ENCODE peak calls at places on chromosome X, in six cellular contexts. Z is tibial artery, Y is pancreas, C is endodermal cell, K is bronchial epithelial cell, Q is Panc1. D is an unnamed sample. For H3K27me3, the result is how much of the 10 kb centered on the place peaks cover.

GRCh38 chrX:137166591-137166990 is 132.8 kb upstream of the GPR101 start:
- DNase-seq in Z (no peak), Y (no peak), C (peak), K (peak), Q (no peak), D (no peak)

GRCh38 chrX:51336584-51336983 is 4.0 kb downstream of the NUDT10 start:
- DNase-seq in Z (no peak), Y (no peak), C (peak), K (peak), Q (no peak), D (no peak)

GRCh38 chrX:1283750-1284149 is 15.1 kb downstream of the CSF2RA start:
- DNase-seq in Z (no peak), Y (no peak), C (no peak), K (no peak), Q (no peak), D (no peak)

GRCh38 chrX:131322646-131323045 is 33.5 kb upstream of the IGSF1 start:
- DNase-seq in Z (no peak), Y (no peak), C (no peak), K (no peak), Q (no peak), D (no peak)

GRCh38 chrX:121146059-121146628 is 98.7 kb downstream of the GLUD2 start:
- DNase-seq in Z (no peak), Y (no peak), C (no peak), K (peak), Q (no peak), D (no peak)

GRCh38 chrX:70444326-70445196 is at the start of gene DLG3:
- DNase-seq in Z (no peak), Y (peak), C (peak), K (no peak), Q (no peak), D (no peak)

GRCh38 chrX:22135994-22136684 is 104.0 kb downstream of the PHEX start:
- DNase-seq in Z (no peak), Y (no peak), C (no peak), K (peak), Q (no peak), D (no peak)

GRCh38 chrX:323721-324628 is 5.4 kb upstream of the GTPBP6 start:
- DNase-seq in Z (peak), Y (peak), C (peak), K (peak), Q (peak), D (no peak)

GRCh38 chrX:8304668-8305067 is 133.6 kb upstream of the VCX2 start:
- DNase-seq in Z (no peak), Y (no peak), C (no peak), K (peak), Q (no peak), D (no peak)

GRCh38 chrX:66022742-66023725 is 16.8 kb downstream of the VSIG4 start:
- DNase-seq in Z (no peak), Y (no peak), C (peak), K (no peak), Q (no peak), D (no peak)

GRCh38 chrX:16114640-16115039 is 8.7 kb upstream of the GRPR start:
- DNase-seq in Z (no peak), Y (no peak), C (no peak), K (no peak), Q (no peak), D (no peak)

DNA sequence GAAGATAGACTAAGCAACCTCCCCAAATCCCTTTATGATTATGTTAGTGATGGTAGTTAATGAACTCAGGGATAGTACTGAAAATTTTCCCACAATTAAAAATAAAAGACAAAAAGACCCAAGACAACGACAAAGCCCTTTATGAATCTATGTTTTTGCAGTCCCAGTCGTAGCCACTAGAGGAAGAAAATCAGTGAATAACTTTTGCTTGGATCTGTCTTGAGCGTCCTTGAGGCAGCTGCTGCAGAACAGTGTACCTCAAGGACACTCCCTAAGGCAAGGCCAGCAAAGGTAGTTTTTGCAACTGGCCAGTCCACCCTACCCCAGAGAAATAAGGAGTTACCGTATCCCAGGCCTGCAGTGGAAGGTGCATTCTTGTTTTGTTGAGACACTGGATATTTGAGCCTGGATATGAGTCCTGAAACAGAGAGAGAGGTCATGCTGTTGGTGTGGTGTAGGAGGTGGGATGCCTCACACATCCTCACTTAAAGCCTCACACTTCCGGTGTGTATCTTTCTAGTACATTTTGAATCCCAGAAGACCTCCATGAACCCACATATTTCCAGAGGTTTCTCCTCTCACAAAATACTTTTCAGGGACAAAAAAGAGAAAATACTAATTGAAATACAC is 8.7 kb upstream of the TIMM8A start:
- DNase-seq in Z (no peak), Y (no peak), C (peak), K (no peak), Q (no peak), D (no peak)
- TF ChIP-seq CTCF in Z (no peak), Y (no peak), C (peak), K (peak), Q (peak), D (no peak)

GRCh38 chrX:19660604-19661003 is 145.3 kb upstream of the MAP3K15 start:
- DNase-seq in Z (no peak), Y (no peak), C (no peak), K (no peak), Q (no peak), D (no peak)

GRCh38 chrX:19666950-19667349 is 151.6 kb upstream of the MAP3K15 start:
- DNase-seq in Z (no peak), Y (no peak), C (no peak), K (no peak), Q (no peak), D (no peak)

GRCh38 chrX:19659929-19660328 is 144.6 kb upstream of the MAP3K15 start:
- DNase-seq in Z (no peak), Y (no peak), C (no peak), K (no peak), Q (no peak), D (no peak)

GRCh38 chrX:19658030-19658429 is 142.7 kb upstream of the MAP3K15 start:
- DNase-seq in Z (no peak), Y (no peak), C (no peak), K (peak), Q (no peak), D (no peak)

GRCh38 chrX:19661977-19662376 is 146.7 kb upstream of the MAP3K15 start:
- DNase-seq in Z (no peak), Y (no peak), C (no peak), K (no peak), Q (no peak), D (no peak)
- H3K27me3 ChIP-seq in Z (under half), Y (under half), C (under half), K (under half), Q (under half), D (under half)

GRCh38 chrX:99078301-99078700 is 1331.8 kb downstream of the PCDH19 start:
- DNase-seq in Z (no peak), Y (no peak), C (no peak), K (no peak), Q (no peak), D (no peak)

DNA sequence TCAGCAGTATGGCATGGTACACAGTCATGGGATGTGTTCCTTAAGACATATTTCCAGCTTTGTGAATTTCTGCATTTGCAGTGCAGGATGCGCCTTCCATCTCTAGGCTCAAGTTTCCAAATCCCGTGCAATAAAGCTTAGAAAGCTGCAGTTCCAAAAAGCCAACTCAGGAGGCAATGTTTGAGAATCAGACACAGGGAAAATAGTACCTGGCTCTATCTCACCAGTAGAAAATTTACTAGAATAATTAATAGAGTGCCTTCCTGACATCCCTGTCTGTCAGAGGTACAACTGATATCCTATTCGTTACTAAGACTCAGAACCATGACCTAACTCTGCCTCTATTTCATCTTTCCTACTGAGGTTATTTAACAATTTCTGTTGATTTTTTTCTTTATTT is 1333.0 kb downstream of the PCDH19 start:
- DNase-seq in Z (no peak), Y (no peak), C (no peak), K (no peak), Q (no peak), D (no peak)
- TF ChIP-seq CTCF in Z (no peak), Y (no peak), C (peak), K (no peak), Q (no peak), D (no peak)

DNA sequence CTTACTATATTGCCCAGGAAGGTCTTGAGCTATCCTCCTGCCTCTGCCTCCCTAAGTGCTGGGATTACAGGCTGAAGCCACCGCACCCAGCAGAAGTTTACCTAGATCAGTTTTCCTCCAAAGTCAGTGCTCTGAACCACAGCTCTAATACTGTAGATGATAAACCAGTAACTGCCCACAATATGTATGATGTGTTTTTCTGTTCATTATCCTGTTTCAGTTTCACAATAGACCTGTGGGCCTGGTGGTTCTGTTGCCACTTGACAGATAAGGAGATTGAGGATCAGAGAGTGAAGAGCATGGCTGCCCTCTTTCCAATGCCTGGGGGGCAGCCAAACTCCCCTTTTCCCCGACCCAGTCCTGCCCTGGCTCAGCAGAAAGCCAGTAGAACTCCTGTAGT is 87.0 kb downstream of the EFNB1 start:
- DNase-seq in Z (no peak), Y (no peak), C (no peak), K (no peak), Q (no peak), D (no peak)
- H3K27me3 ChIP-seq in Z (under half), Y (under half), C (under half), K (under half), Q (under half), D (under half)

DNA sequence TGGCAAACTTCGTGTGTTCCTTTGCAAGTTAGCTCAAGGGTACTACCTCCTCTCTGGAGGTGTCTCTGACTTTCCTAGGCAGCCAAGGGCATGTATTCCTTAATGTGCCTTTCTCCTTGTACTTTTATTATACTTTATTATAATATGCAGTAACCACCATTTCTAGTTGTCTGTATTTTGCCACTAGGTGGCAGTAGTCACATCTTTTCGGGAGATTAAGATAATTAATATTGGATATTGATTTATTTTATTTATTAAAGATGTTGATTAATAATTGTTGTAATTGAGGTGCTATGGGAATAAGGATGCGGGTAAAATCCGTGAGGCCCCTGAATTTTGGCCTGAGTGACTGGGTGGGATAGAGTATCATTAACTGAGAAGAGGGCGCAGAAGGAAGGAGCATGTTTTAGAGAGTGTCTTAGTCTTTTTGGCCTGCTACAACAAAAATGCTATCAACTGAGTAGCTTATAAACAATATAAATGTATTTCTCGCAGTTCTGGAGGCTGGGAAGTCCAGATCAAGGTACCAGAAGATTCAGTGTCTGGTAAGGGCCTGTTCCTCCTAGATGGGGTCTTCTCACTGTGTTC is 153.3 kb downstream of the TMEM164 start:
- DNase-seq in Z (no peak), Y (no peak), C (no peak), K (no peak), Q (no peak), D (no peak)
- TF ChIP-seq CTCF in Z (no peak), Y (peak), C (peak), K (no peak), Q (peak), D (peak)

DNA sequence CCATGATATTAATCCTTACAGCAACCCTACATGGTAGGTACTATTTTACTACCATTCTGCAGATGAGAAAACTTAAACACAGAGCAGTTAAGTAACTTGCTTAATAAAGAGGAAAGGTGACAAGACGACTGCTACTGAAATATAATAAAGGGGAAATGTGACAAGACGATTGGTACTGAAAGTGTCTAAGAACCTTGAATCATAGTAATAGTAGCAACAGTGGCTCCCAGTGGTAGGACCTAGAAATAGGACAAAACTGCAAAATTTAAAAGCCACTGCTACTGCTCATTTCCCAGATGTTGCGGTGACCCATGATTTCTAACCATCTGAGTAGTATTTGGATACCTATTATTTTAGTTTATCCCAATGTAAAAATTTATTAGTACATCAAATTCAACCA is 89.5 kb downstream of the TASL start:
- DNase-seq in Z (no peak), Y (no peak), C (no peak), K (no peak), Q (no peak), D (no peak)
- H3K27me3 ChIP-seq in Z (under half), Y (under half), C (under half), K (under half), Q (under half), D (under half)

GRCh38 chrX:102767287-102767686 is 46.7 kb downstream of the GPRASP3 start:
- DNase-seq in Z (no peak), Y (no peak), C (no peak), K (no peak), Q (no peak), D (no peak)

GRCh38 chrX:102765794-102766193 is 45.3 kb downstream of the GPRASP3 start:
- DNase-seq in Z (no peak), Y (no peak), C (no peak), K (peak), Q (no peak), D (no peak)

GRCh38 chrX:102768984-102769761 is 48.6 kb downstream of the GPRASP3 start:
- DNase-seq in Z (peak), Y (peak), C (peak), K (peak), Q (peak), D (peak)

DNA sequence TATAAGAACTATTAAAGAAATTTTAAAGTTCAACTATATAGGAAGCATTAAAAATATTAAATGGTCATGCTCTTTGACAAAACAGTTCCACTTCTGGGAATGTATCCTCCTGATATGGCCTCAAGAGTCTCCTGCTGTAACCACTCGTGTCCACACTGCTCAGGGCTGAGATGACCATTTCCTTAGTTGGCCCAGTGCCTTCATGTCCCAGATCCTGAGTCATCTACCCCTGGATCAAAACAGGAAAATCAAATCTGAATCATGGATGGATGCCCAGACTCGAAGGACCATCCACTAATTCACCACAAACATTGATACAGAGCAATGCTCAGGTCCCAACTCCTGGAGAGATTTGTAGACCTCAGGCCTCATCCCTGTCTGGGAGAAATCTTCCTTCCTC is 44.7 kb downstream of the GPRASP3 start:
- DNase-seq in Z (peak), Y (no peak), C (no peak), K (peak), Q (no peak), D (no peak)
- TF ChIP-seq CTCF in Z (no peak), Y (no peak), C (no peak), K (no peak), Q (no peak), D (no peak)

GRCh38 chrX:28628101-28628500 is 40.9 kb downstream of the IL1RAPL1 start:
- DNase-seq in Z (no peak), Y (no peak), C (no peak), K (no peak), Q (no peak), D (no peak)

GRCh38 chrX:28625223-28625622 is 38.0 kb downstream of the IL1RAPL1 start:
- DNase-seq in Z (no peak), Y (no peak), C (peak), K (no peak), Q (no peak), D (no peak)
- H3K27me3 ChIP-seq in Z (under half), Y (under half), C (under half), K (under half), Q (under half), D (under half)

DNA sequence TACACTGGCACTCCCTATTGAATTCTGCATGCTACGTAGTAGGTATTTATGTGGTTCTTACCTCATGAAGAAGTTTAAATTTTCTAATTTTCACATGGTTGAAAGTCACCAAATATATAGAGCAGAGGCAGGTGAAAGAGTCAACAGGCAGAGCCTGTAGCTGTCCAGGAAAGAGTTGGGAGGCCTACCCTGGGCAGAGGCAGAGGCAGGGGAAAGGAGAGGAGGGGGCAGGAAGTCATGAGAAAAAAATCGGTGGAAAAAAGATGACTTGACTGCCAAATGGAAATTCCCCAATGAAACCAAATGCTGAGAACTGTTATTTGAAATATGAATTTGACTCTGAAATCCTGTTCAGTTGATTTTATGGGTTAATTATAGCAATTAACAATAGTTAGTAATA is 23.1 kb upstream of the GPR34 start:
- DNase-seq in Z (no peak), Y (no peak), C (no peak), K (no peak), Q (no peak), D (no peak)
- TF ChIP-seq CTCF in Z (no peak), Y (no peak), C (no peak), K (no peak), Q (no peak), D (no peak)

DNA sequence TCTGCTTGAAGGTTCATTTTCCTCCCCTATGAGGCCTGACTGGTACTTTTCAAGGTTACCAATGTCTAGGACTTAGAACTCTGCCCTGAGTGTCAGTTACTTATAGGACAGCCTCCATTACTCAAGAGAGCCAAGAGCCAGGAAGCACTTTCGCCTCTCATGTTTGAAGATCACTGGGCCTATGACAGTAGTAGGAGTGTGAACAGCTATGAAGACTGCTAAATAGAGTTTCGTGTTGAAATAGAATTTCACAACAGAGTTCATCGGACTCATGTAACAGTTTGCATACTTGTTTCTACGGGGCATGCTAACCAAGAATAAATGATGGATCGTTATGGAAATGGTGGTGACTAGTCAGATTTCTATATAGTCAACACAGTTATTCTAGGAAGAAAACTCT is 97.8 kb upstream of the GPC4 start:
- DNase-seq in Z (no peak), Y (no peak), C (no peak), K (no peak), Q (no peak), D (no peak)
- H3K27me3 ChIP-seq in Z (under half), Y (under half), C (under half), K (under half), Q (under half), D (under half)